ENCODE peak calls at places on chromosomes 2 and 18, in five cellular contexts. Z, V, D, G and U are unnamed samples.

GRCh38 chr2:212328712-212329496 is 209.7 kb downstream of the ERBB4 start:
- DNase-seq in Z (no peak), V (no peak), D (no peak), G (no peak), U (no peak)

GRCh38 chr18:23943903-23944624 is 70.5 kb upstream of the TTC39C start:
- DNase-seq in Z (no peak), V (peak; percentile 87), D (no peak), G (peak; percentile 90), U (no peak)

GRCh38 chr2:1605659-1606400 is 138.5 kb downstream of the PXDN start:
- DNase-seq in Z (no peak), V (peak; percentile 78), D (no peak), G (peak; percentile 85), U (peak; percentile 59)

GRCh38 chr2:75561566-75562512 is 1.1 kb upstream of the EVA1A start:
- DNase-seq in Z (no peak), V (peak; percentile 55), D (no peak), G (peak; percentile 55), U (no peak)

GRCh38 chr2:17311104-17311619 is 207.1 kb downstream of the RAD51AP2 start:
- DNase-seq in Z (no peak), V (no peak), D (no peak), G (no peak), U (no peak)

GRCh38 chr2:203453858-203454451 is 81.1 kb downstream of the RAPH1 start:
- DNase-seq in Z (peak; percentile 53), V (peak; percentile 26), D (peak; percentile 15), G (peak; percentile 72), U (no peak)

GRCh38 chr18:48996901-48997463 is 46.2 kb upstream of the SMAD7 start:
- DNase-seq in Z (peak; percentile 29), V (peak; percentile 89), D (no peak), G (peak; percentile 81), U (peak; percentile 55)

GRCh38 chr18:32446780-32447179 is 23.9 kb downstream of the GAREM1 start:
- DNase-seq in Z (no peak), V (no peak), D (no peak), G (no peak), U (no peak)

GRCh38 chr18:23307567-23308295 is 145.4 kb upstream of the RIOK3 start:
- DNase-seq in Z (peak; percentile 13), V (peak; percentile 76), D (no peak), G (peak; percentile 58), U (peak; percentile 84)

GRCh38 chr2:1170711-1171110 is 220.1 kb downstream of the SNTG2 start:
- DNase-seq in Z (no peak), V (no peak), D (no peak), G (no peak), U (no peak)

GRCh38 chr2:119879502-119879901 is 119.8 kb downstream of the PTPN4 start:
- DNase-seq in Z (no peak), V (no peak), D (no peak), G (no peak), U (no peak)

GRCh38 chr2:209476367-209477191 is 52.7 kb downstream of the MAP2 start:
- DNase-seq in Z (no peak), V (peak; percentile 82), D (no peak), G (peak; percentile 29), U (no peak)

GRCh38 chr18:29234751-29235150 is 1057.8 kb upstream of the CDH2 start:
- DNase-seq in Z (no peak), V (no peak), D (no peak), G (no peak), U (no peak)

GRCh38 chr2:109721626-109722025 is 72.5 kb upstream of the RGPD5 start:
- DNase-seq in Z (no peak), V (no peak), D (no peak), G (no peak), U (no peak)
- H3K27ac ChIP-seq in Z (no peak overlapping the region), V (no peak overlapping the region), D (no peak overlapping the region), G (no peak overlapping the region), U (no peak overlapping the region)

DNA sequence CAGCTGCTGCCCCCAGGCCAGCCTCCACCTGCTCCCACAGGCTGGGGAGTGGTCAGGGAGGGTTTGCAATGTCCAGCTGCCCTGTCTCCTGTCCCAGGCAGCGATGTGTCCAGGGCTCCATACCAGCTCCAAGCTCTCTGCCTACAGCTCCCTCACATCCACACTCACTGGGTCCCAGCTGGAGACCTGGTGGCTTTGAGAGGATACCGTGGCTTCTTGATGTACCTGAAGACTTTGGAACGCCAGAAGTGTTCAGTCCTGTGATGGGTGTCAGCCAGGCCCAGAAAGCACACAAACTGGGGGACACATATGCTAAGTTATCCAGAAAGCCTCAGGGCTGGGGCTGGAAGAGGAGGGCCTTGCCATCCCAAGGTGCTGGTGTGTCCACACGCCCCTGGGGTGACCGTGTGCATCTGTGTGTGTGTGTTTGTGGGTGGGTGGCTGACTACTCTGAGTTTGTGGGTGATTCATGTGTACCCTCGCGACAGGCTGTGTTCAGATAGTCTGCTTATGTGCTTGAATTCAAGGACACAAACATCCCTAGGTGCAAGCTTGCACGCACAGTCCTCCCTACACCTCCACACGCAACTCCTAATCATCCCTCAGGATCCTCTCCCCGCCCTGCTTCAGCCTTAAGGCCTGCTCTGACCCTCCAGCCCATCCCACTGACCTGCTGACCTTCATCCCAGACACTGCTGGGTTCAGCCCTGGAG is 33.3 kb downstream of the ZFP36L2 start:
- DNase-seq in Z (no peak), V (no peak), D (no peak), G (no peak), U (no peak)
- H3K4me1 ChIP-seq in Z (peaks cover 45% of the 10 kb centered on the region), V (no peaks in the 10 kb centered on the region), D (peaks cover 11% of the 10 kb centered on the region), G (no peaks in the 10 kb centered on the region), U (peaks cover 28% of the 10 kb centered on the region)

DNA sequence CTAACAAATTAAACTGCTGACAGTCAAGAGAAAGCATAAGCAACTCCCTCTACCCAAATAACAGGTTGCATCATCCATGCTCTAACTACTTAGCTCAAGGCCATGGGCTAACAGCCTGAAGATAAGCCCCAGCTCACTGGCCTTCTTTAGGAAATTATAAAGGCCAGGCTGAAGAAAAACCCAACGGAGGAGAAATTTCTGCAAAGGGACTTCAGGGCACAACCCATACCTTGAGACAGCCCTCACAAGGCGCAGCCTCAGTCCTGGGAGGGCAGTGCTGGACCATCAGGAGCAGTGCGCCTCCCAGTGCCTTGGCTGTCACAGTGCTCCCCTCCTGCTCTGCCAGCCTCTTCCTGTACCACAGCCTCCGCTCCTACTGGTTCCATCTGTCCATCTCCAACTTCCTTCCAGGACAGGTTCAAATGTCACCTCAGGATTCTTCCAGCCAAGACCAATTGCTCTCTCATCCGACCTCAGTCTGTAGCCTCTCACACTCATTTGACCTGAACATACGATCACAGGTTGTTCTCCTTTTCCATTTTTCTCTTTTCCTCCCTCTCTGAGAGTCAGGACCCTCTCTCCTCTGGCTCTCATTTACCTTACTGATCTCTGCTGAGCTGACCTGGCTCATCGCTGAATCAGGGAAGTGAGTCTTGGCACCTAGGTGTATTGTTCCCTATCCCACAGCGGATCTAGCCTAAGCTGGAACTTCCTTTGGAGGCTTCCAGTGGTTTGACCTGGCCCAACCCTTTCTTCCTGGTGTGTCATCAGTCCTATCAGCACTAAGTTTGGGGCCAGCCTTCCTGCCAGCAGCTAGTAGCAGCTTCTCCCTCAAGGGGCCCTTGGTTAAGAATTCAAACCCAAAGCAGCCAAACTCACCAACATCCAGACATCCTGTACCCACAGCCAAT is 1.9 kb downstream of the MCFD2 start:
- DNase-seq in Z (no peak), V (peak; percentile 58), D (no peak), G (peak; percentile 78), U (no peak)
- H3K9ac ChIP-seq in Z (peak overlapping the region; percentile 95), V (peak overlapping the region; percentile 90), D (no peak overlapping the region), G (peak overlapping the region; percentile 95), U (peak overlapping the region; percentile 74)

DNA sequence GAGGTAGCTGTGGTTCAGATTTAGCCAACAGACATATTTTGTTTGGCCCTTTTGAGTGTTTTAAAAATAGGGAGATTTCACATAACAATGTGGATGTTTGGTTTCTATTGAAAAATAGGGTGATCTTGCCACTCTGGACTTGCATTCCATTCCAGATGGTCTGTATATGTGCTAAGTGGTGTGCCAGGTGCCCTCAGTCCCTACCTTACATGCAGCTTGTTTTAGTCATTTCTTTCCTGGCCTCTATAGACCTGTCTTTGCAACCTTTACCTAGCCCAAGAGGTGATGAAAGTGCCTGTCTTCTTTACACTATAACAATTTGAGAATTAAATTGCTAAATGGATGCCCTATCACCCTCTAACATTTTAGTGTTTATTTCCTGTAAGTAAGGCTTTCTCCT is 11.1 kb downstream of the EML4 start:
- DNase-seq in Z (no peak), V (no peak), D (no peak), G (no peak), U (no peak)
- H3K27ac ChIP-seq in Z (no peak overlapping the region), V (no peak overlapping the region), D (no peak overlapping the region), G (no peak overlapping the region), U (no peak overlapping the region)

GRCh38 chr2:144252694-144253093 is 267.2 kb downstream of the ZEB2 start:
- DNase-seq in Z (no peak), V (no peak), D (no peak), G (no peak), U (no peak)
- H3K4me1 ChIP-seq in Z (no peaks in the 10 kb centered on the region), V (no peaks in the 10 kb centered on the region), D (no peaks in the 10 kb centered on the region), G (peaks cover 1% of the 10 kb centered on the region), U (no peaks in the 10 kb centered on the region)

GRCh38 chr2:238270606-238271005 is 17.8 kb downstream of the PER2 start:
- DNase-seq in Z (no peak), V (no peak), D (no peak), G (no peak), U (peak; percentile 58)

GRCh38 chr2:238265605-238266004 is 22.8 kb downstream of the PER2 start:
- DNase-seq in Z (no peak), V (no peak), D (no peak), G (no peak), U (no peak)

GRCh38 chr2:238267341-238267710 is 21.1 kb downstream of the PER2 start:
- DNase-seq in Z (no peak), V (no peak), D (no peak), G (peak; percentile 42), U (no peak)

GRCh38 chr2:238269741-238270140 is 18.7 kb downstream of the PER2 start:
- DNase-seq in Z (no peak), V (no peak), D (no peak), G (no peak), U (no peak)

GRCh38 chr2:238267884-238268680 is 20.3 kb downstream of the PER2 start:
- DNase-seq in Z (no peak), V (no peak), D (no peak), G (no peak), U (peak; percentile 39)
- H3K9ac ChIP-seq in Z (no peak overlapping the region), V (no peak overlapping the region), D (peak overlapping the region; percentile 39), G (no peak overlapping the region), U (no peak overlapping the region)

GRCh38 chr2:240465268-240465764 is 29.9 kb downstream of the GPC1 start:
- DNase-seq in Z (no peak), V (no peak), D (no peak), G (no peak), U (peak; percentile 71)

GRCh38 chr2:240467149-240467642 is 31.7 kb downstream of the GPC1 start:
- DNase-seq in Z (peak; percentile 2), V (no peak), D (no peak), G (no peak), U (peak; percentile 49)

GRCh38 chr2:240466579-240467148 is 31.2 kb downstream of the GPC1 start:
- DNase-seq in Z (peak; percentile 1), V (no peak), D (no peak), G (no peak), U (peak; percentile 71)

GRCh38 chr2:240464514-240465241 is 29.2 kb downstream of the GPC1 start:
- DNase-seq in Z (no peak), V (no peak), D (no peak), G (no peak), U (peak; percentile 68)

GRCh38 chr2:240465765-240466578 is 30.5 kb downstream of the GPC1 start:
- DNase-seq in Z (no peak), V (no peak), D (no peak), G (no peak), U (peak; percentile 68)
- H3K27ac ChIP-seq in Z (no peak overlapping the region), V (no peak overlapping the region), D (no peak overlapping the region), G (no peak overlapping the region), U (no peak overlapping the region)